ENCODE peak calls at places on chromosomes 7 and 10, in five cellular contexts. N, V, H, J and R are unnamed samples.

GRCh38 chr7:131890191-131890590 is 333.8 kb upstream of the PODXL start:
- DNase-seq in H (no peak), N (no peak), J (no peak), V (no peak), R (no peak)

GRCh38 chr10:22611425-22612111 is 102.8 kb downstream of the PIP4K2A start:
- DNase-seq in N (no peak), H (no peak), V (no peak), J (peak; percentile 57), R (no peak)

GRCh38 chr10:76133597-76134255 is 702.3 kb downstream of the LRMDA start:
- DNase-seq in H (no peak), V (no peak), N (no peak), J (no peak), R (no peak)

GRCh38 chr7:132765861-132766260 is 189.6 kb upstream of the PLXNA4 start:
- DNase-seq in N (no peak), V (no peak), J (no peak), H (no peak), R (no peak)

GRCh38 chr7:127967276-127967675 is 64.0 kb downstream of the LRRC4 start:
- DNase-seq in H (no peak), N (no peak), J (no peak), V (no peak), R (no peak)

GRCh38 chr7:106125417-106125816 is 13.3 kb upstream of the SYPL1 start:
- DNase-seq in N (no peak), H (no peak), V (no peak), J (no peak), R (no peak)

GRCh38 chr7:13742126-13742525 is 247.3 kb downstream of the ETV1 start:
- DNase-seq in V (no peak), N (no peak), J (no peak), H (no peak), R (no peak)

GRCh38 chr10:80501913-80502521 is 35.7 kb upstream of the SH2D4B start:
- DNase-seq in N (peak; percentile 72), J (no peak), V (no peak), H (no peak), R (no peak)

GRCh38 chr10:128310966-128311658 is 184.9 kb upstream of the MKI67 start:
- DNase-seq in J (no peak), V (no peak), N (no peak), H (no peak), R (no peak)

GRCh38 chr10:55630491-55631056 is 730.5 kb downstream of the ZWINT start:
- DNase-seq in V (no peak), N (no peak), H (no peak), J (no peak), R (peak; percentile 42)

GRCh38 chr10:2893991-2894390 is 173.4 kb upstream of the PFKP start:
- DNase-seq in V (no peak), J (no peak), H (no peak), N (no peak), R (no peak)

GRCh38 chr10:4699950-4700730 is 125.9 kb upstream of the AKR1E2 start:
- DNase-seq in J (no peak), N (no peak), H (no peak), V (no peak), R (no peak)

GRCh38 chr10:55746002-55746401 is 615.1 kb downstream of the ZWINT start:
- DNase-seq in J (no peak), V (no peak), N (no peak), H (no peak), R (no peak)

GRCh38 chr10:290026-290725 is 154.9 kb downstream of the ZMYND11 start:
- DNase-seq in H (no peak), J (no peak), N (no peak), V (no peak), R (no peak)

GRCh38 chr10:80136134-80136571 is 3.6 kb downstream of the PLAC9 start:
- DNase-seq in H (no peak), N (no peak), J (no peak), V (no peak), R (peak; percentile 31)

GRCh38 chr10:122402548-122403131 is 28.1 kb downstream of the PLEKHA1 start:
- DNase-seq in N (no peak), J (no peak), H (no peak), V (no peak), R (no peak)

GRCh38 chr10:24315211-24315610 is 106.3 kb downstream of the KIAA1217 start:
- DNase-seq in N (no peak), H (no peak), V (no peak), J (no peak), R (no peak)

GRCh38 chr7:100220833-100221718 is 1.3 kb downstream of the PVRIG start:
- DNase-seq in N (no peak), J (peak; percentile 82), H (no peak), V (no peak), R (no peak)

GRCh38 chr10:24962998-24963397 is 10.6 kb upstream of the PRTFDC1 start:
- DNase-seq in N (peak; percentile 37), V (no peak), H (peak; percentile 84), J (no peak), R (no peak)

GRCh38 chr7:34096777-34097176 is 191.4 kb downstream of the BMPER start:
- DNase-seq in J (no peak), H (no peak), N (no peak), V (no peak), R (no peak)
- TF ChIP-seq ESRRA in J (no peak), H (no peak), N (no peak), V (no peak), R (no peak)

DNA sequence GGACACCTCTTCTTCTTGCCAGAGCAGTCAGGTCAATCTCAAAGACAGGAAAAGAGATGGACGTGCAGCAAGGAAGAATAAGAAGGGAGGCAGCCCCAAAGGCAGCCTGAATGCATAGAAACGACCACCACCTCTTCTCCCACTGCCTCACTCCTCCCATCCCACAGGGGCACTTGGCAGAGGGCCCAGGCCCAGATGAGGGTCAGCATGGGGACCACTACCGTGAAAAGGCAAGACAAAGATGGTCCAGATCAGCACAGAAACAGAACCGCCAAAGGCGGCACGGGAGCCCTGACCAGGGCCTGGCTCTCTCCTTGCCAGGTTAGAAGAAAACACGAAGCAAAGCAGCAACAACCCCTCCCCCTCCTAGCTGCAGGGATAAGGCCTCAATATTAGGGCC is 1.9 kb upstream of the NDST2 start:
- DNase-seq in H (no peak), J (no peak), N (no peak), V (no peak), R (no peak)
- TF ChIP-seq ESRRA in H (no peak), J (no peak), N (no peak), V (no peak), R (no peak)

GRCh38 chr7:139635521-139636240 is 112.2 kb downstream of the CLEC2L start:
- DNase-seq in H (no peak), J (no peak), V (no peak), N (no peak), R (no peak)
- TF ChIP-seq ESRRA in H (no peak), J (no peak), V (no peak), N (no peak), R (no peak)

GRCh38 chr7:151260471-151260870 is 12.0 kb upstream of the SMARCD3 start:
- DNase-seq in V (no peak), H (no peak), J (no peak), N (no peak), R (no peak)
- TF ChIP-seq ESRRA in V (no peak), H (no peak), J (no peak), N (no peak), R (no peak)